ENCODE peak calls at places on chromosomes 4 and X, in eight cellular contexts. L is NCI-H1417, N is mesenchymal stem cell, J is fibroblast of mammary gland, P is immature natural killer cell, S is left lobe of liver, U is AML-193, C is SW480. F is an unnamed sample.
A peak's percentile ranks its signal among the peaks of the same experiment; 100 is the strongest.

GRCh38 chr4:100494166-100494565 is 23.7 kb downstream of the EMCN start:
- DNase-seq in N (peak; percentile 49), L (no peak), J (peak; percentile 59), C (no peak), S (no peak), U (no peak), P (no peak), F (peak; percentile 45)

GRCh38 chr4:172980178-172980577 is 188.4 kb upstream of the GALNT7 start:
- DNase-seq in P (no peak), C (no peak), J (peak; percentile 52), N (no peak), U (no peak), L (no peak), S (no peak), F (peak; percentile 11)

GRCh38 chr4:128796934-128797333 is 12.6 kb upstream of the JADE1 start:
- DNase-seq in J (no peak), S (no peak), U (no peak), N (no peak), P (no peak), L (no peak), C (no peak), F (no peak)

GRCh38 chrX:39966186-39966585 is 131.6 kb downstream of the BCOR start:
- DNase-seq in J (peak; percentile 6), L (no peak), N (no peak), C (no peak), P (no peak), U (no peak), S (no peak), F (no peak)

GRCh38 chr4:123110685-123111084 is 188.3 kb upstream of the NUDT6 start:
- DNase-seq in J (peak; percentile 30), C (no peak), S (no peak), N (no peak), L (no peak), U (no peak), P (no peak), F (no peak)

GRCh38 chr4:83639849-83640493 is 104.1 kb downstream of the GPAT3 start:
- DNase-seq in S (peak; percentile 54), U (peak; percentile 48), C (peak; percentile 47), N (peak; percentile 82), J (peak; percentile 81), P (peak; percentile 47), L (peak; percentile 73), F (peak; percentile 67)

GRCh38 chr4:112411781-112412281 is 104.1 kb downstream of the NEUROG2 start:
- DNase-seq in P (no peak), L (no peak), N (no peak), S (no peak), J (no peak), U (no peak), C (no peak), F (no peak)

GRCh38 chr4:11111876-11112275 is 316.8 kb downstream of the HS3ST1 start:
- DNase-seq in J (no peak), P (no peak), C (no peak), L (no peak), N (no peak), S (no peak), U (no peak), F (no peak)